ENCODE peak calls at places on chromosomes 12 and 14, in ten cellular contexts. W is CD8-positive, alpha-beta memory T cell; H is CD8-positive, alpha-beta T cell; E is psoas muscle; Q is body of pancreas; G is tibial artery; T is A673; I is lung; U is ascending aorta; J is stomach. B is an unnamed sample.

GRCh38 chr14:21054123-21054767 is 3.4 kb upstream of the RNASE8 start:
- DNase-seq in J (no peak), T (no peak), E (no peak), H (no peak), I (no peak), W (no peak), Q (peak; percentile 57), G (no peak), U (no peak), B (peak; percentile 48)

GRCh38 chr12:109888179-109889020 is 8.1 kb upstream of the GLTP start:
- DNase-seq in E (no peak), T (no peak), Q (peak; percentile 33), I (no peak), U (no peak), W (peak; percentile 41), G (peak; percentile 30), J (no peak), H (no peak), B (no peak)

GRCh38 chr12:75862692-75863471 is 168.7 kb downstream of the PHLDA1 start:
- DNase-seq in T (no peak), G (no peak), H (no peak), I (no peak), U (no peak), Q (no peak), W (no peak), E (no peak), J (no peak), B (no peak)

GRCh38 chr12:130626601-130627000 is 89.5 kb downstream of the RIMBP2 start:
- DNase-seq in W (no peak), E (no peak), G (no peak), Q (no peak), J (no peak), I (no peak), U (no peak), T (no peak), H (no peak), B (no peak)

GRCh38 chr14:61140872-61141271 is 140.3 kb downstream of the TMEM30B start:
- DNase-seq in H (no peak), U (no peak), W (no peak), I (no peak), Q (no peak), E (no peak), J (no peak), T (no peak), G (no peak), B (no peak)

GRCh38 chr12:121787063-121787774 is 6.3 kb downstream of the RHOF start:
- DNase-seq in W (peak; percentile 67), T (no peak), H (no peak), E (no peak), U (no peak), I (peak; percentile 46), Q (no peak), G (no peak), J (peak; percentile 65), B (no peak)

GRCh38 chr14:101708853-101709532 is 52.5 kb upstream of the PPP2R5C start:
- DNase-seq in U (no peak), H (no peak), T (no peak), J (no peak), Q (no peak), G (no peak), E (no peak), I (no peak), W (no peak), B (no peak)

GRCh38 chr12:123129651-123130050 is 21.2 kb downstream of the PITPNM2 start:
- DNase-seq in T (no peak), H (no peak), J (no peak), W (no peak), U (no peak), Q (no peak), E (no peak), I (no peak), G (no peak), B (no peak)

GRCh38 chr12:10610188-10610587 is 3.2 kb downstream of the MAGOHB start:
- DNase-seq in U (no peak), Q (no peak), G (no peak), H (no peak), E (no peak), J (no peak), W (no peak), T (no peak), I (no peak), B (no peak)

GRCh38 chr12:10614056-10614370 is 604 bp upstream of the MAGOHB start:
- DNase-seq in J (no peak), U (no peak), G (no peak), H (no peak), W (no peak), T (no peak), E (no peak), I (no peak), Q (no peak), B (no peak)

GRCh38 chr12:10613334-10614055 is at the start of gene MAGOHB:
- DNase-seq in U (peak; percentile 82), E (peak; percentile 97), T (peak; percentile 98), G (peak; percentile 93), H (peak; percentile 98), I (peak; percentile 97), Q (peak; percentile 97), J (peak; percentile 97), W (peak; percentile 95), B (peak; percentile 79)

GRCh38 chr12:10612954-10613333 is 465 bp downstream of the MAGOHB start:
- DNase-seq in H (no peak), W (no peak), E (no peak), J (no peak), T (no peak), U (no peak), I (no peak), Q (no peak), G (no peak), B (peak; percentile 13)

DNA sequence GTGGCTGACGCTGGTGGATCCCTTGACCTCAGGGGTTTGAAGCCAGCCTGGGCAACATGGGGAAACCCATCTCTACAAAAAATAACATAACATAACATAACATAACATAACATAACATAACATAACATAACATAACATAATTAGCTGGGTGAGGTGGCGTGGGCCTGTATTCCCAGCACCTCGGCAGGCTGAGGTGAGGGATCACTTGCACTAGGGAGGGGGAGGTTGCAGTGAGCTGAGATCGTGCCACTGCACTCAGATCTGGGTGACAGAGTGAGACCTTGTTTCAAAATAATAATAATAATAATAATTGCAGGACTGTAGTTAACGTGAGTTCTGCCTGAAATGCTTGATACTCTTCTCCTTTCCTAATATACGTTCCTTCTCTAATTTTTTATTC is 1.3 kb downstream of the MAGOHB start:
- DNase-seq in G (no peak), T (no peak), Q (no peak), J (no peak), H (no peak), U (no peak), W (no peak), E (no peak), I (no peak), B (no peak)
- H3K4me3 ChIP-seq in G (peak overlapping the region; percentile 76), T (peak overlapping the region; percentile 77), Q (no peak overlapping the region), J (peak overlapping the region; percentile 83), H (peak overlapping the region; percentile 97), U (peak overlapping the region; percentile 99), W (no peak overlapping the region), E (peak overlapping the region; percentile 68), I (no peak overlapping the region), B (peak overlapping the region; percentile 77)

DNA sequence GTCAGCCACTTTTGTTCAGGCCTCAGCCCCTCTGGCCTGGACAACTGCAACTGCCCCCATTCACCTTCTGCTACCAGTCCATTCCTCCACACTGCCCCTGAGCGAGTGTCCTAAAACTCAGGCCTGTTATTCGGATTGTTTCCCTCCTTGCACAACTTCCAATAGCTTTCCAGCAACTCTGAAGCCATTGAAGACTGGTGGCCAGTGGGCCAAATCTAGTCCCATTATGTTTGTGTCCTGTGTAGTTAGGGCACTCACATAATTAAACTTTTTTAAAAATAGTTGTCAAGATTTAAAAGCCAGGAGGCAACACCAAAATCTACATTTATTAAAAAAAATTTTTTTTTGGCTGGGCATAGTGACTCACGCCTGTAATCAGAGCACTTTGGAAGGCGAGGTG is 17.8 kb upstream of the FIGNL2 start:
- DNase-seq in E (no peak), U (no peak), I (no peak), W (no peak), H (no peak), G (no peak), Q (no peak), T (no peak), J (no peak), B (no peak)
- H3K27me3 ChIP-seq in E (no peaks in the 10 kb centered on the region), U (peaks cover 7% of the 10 kb centered on the region), I (no peaks in the 10 kb centered on the region), W (peaks cover 55% of the 10 kb centered on the region), H (peaks cover 31% of the 10 kb centered on the region), G (no peaks in the 10 kb centered on the region), Q (no peaks in the 10 kb centered on the region), T (no peaks in the 10 kb centered on the region), J (peaks cover 89% of the 10 kb centered on the region), B (peaks cover 54% of the 10 kb centered on the region)

GRCh38 chr14:91214306-91214705 is 30.2 kb downstream of the GPR68 start:
- DNase-seq in T (no peak), W (no peak), G (no peak), J (no peak), I (no peak), E (no peak), U (no peak), Q (no peak), H (no peak), B (no peak)

GRCh38 chr14:91216731-91217226 is 27.7 kb downstream of the GPR68 start:
- DNase-seq in T (no peak), G (no peak), I (no peak), E (no peak), Q (no peak), U (no peak), J (no peak), W (no peak), H (no peak), B (peak; percentile 53)

GRCh38 chr14:91211017-91211416 is 33.5 kb downstream of the GPR68 start:
- DNase-seq in E (no peak), H (no peak), J (no peak), Q (no peak), T (no peak), W (no peak), U (no peak), G (no peak), I (no peak), B (no peak)

GRCh38 chr14:91218041-91218440 is 26.5 kb downstream of the GPR68 start:
- DNase-seq in J (no peak), E (no peak), W (no peak), T (no peak), H (no peak), I (no peak), U (no peak), Q (no peak), G (no peak), B (no peak)

DNA sequence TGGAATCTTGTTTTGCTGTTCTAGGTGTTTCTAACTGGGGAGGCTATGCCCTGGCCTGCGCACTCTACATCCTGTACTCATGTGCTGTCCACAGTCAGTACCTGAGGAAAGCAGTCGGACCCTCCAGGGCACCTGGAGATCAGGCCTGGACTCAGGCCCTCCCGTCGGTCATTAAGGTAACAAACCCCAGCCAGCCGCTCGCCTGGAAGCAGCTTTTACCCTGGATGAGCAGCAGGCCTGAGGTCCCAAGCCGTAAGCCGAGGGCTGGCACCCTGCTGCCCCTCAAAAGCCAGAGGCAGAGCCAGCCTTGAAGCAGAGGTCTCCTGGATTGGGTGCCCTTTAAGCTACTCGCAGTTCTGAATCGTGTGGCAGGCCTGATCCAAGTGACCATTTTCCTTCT is 29.1 kb downstream of the GPR68 start:
- DNase-seq in J (no peak), I (no peak), T (no peak), H (no peak), Q (no peak), W (no peak), U (no peak), E (no peak), G (no peak), B (no peak)
- H3K36me3 ChIP-seq in J (peaks cover 22% of the 10 kb centered on the region), I (peaks cover 17% of the 10 kb centered on the region), T (no peaks in the 10 kb centered on the region), H (peaks cover 31% of the 10 kb centered on the region), Q (no peaks in the 10 kb centered on the region), W (peaks cover 20% of the 10 kb centered on the region), U (peaks cover 23% of the 10 kb centered on the region), E (no peaks in the 10 kb centered on the region), G (peaks cover 22% of the 10 kb centered on the region), B (no peaks in the 10 kb centered on the region)

GRCh38 chr12:120051535-120051934 is 62.5 kb downstream of the BICDL1 start:
- DNase-seq in W (no peak), G (no peak), J (no peak), H (no peak), T (no peak), U (no peak), E (no peak), I (no peak), Q (no peak), B (no peak)
- H3K4me3 ChIP-seq in W (no peak overlapping the region), G (no peak overlapping the region), J (no peak overlapping the region), H (no peak overlapping the region), T (no peak overlapping the region), U (no peak overlapping the region), E (no peak overlapping the region), I (no peak overlapping the region), Q (no peak overlapping the region), B (no peak overlapping the region)